ENCODE peak calls at places on chromosome 10, in seven cellular contexts. I, X, U, N, H, Y and P are unnamed samples. For H3K4me1, the result is how much of the 10 kb centered on the place peaks cover.

GRCh38 chr10:103493911-103494877 is 689 bp downstream of the NEURL1 start:
- DNase-seq in I (no peak), X (no peak), U (no peak), N (no peak), H (peak), Y (no peak), P (no peak)

GRCh38 chr10:48498940-48499510 is 105.8 kb downstream of the ARHGAP22 start:
- DNase-seq in I (no peak), X (no peak), U (no peak), N (no peak), H (no peak), Y (no peak), P (no peak)

GRCh38 chr10:101451589-101452190 is 97.7 kb downstream of the BTRC start:
- DNase-seq in I (no peak), X (no peak), U (no peak), N (no peak), H (no peak), Y (no peak), P (no peak)

GRCh38 chr10:102335184-102335583 is 60.3 kb upstream of the NFKB2 start:
- DNase-seq in I (no peak), X (no peak), U (peak), N (no peak), H (no peak), Y (no peak), P (peak)

GRCh38 chr10:119663866-119664698 is 12.9 kb downstream of the BAG3 start:
- DNase-seq in I (no peak), X (peak), U (no peak), N (no peak), H (no peak), Y (no peak), P (no peak)

GRCh38 chr10:30000802-30001571 is 58.4 kb downstream of the JCAD start:
- DNase-seq in I (peak), X (peak), U (peak), N (no peak), H (no peak), Y (no peak), P (no peak)

GRCh38 chr10:97250952-97251351 is 41.5 kb downstream of the ARHGAP19 start:
- DNase-seq in I (no peak), X (no peak), U (no peak), N (no peak), H (no peak), Y (no peak), P (no peak)

GRCh38 chr10:84908491-84908890 is 580.1 kb downstream of the CCSER2 start:
- DNase-seq in I (no peak), X (no peak), U (no peak), N (no peak), H (no peak), Y (no peak), P (no peak)

GRCh38 chr10:43322769-43323168 is 48.7 kb upstream of the FXYD4 start:
- DNase-seq in I (peak), X (peak), U (peak), N (no peak), H (peak), Y (no peak), P (peak)

GRCh38 chr10:132710036-132710686 is 75.8 kb downstream of the NKX6-2 start:
- DNase-seq in I (no peak), X (no peak), U (no peak), N (no peak), H (no peak), Y (no peak), P (peak)

GRCh38 chr10:25824050-25824449 is 110.0 kb upstream of the MYO3A start:
- DNase-seq in I (no peak), X (no peak), U (no peak), N (no peak), H (no peak), Y (no peak), P (no peak)

GRCh38 chr10:93072713-93073538 is 767 bp upstream of the CYP26A1 start:
- DNase-seq in I (no peak), X (no peak), U (no peak), N (no peak), H (no peak), Y (no peak), P (no peak)

GRCh38 chr10:1519391-1519790 is 217.9 kb downstream of the ADARB2 start:
- DNase-seq in I (no peak), X (no peak), U (no peak), N (no peak), H (no peak), Y (no peak), P (no peak)

GRCh38 chr10:125112697-125113494 is 47.5 kb downstream of the CTBP2 start:
- DNase-seq in I (no peak), X (no peak), U (no peak), N (no peak), H (peak), Y (no peak), P (no peak)

GRCh38 chr10:33005322-33006282 is 47.6 kb upstream of the ITGB1 start:
- DNase-seq in I (peak), X (peak), U (peak), N (peak), H (peak), Y (no peak), P (peak)

GRCh38 chr10:11145498-11145855 is 127.8 kb downstream of the CELF2 start:
- DNase-seq in I (no peak), X (peak), U (no peak), N (peak), H (peak), Y (no peak), P (peak)

GRCh38 chr10:30562787-30563186 is 66.8 kb downstream of the LYZL2 start:
- DNase-seq in I (no peak), X (no peak), U (no peak), N (no peak), H (no peak), Y (no peak), P (no peak)

GRCh38 chr10:71771821-71772617 is 1.3 kb downstream of the VSIR start:
- DNase-seq in I (peak), X (peak), U (peak), N (no peak), H (no peak), Y (no peak), P (peak)

GRCh38 chr10:112700401-112700800 is 249.6 kb upstream of the TCF7L2 start:
- DNase-seq in I (no peak), X (no peak), U (no peak), N (no peak), H (no peak), Y (no peak), P (no peak)

GRCh38 chr10:48496831-48497792 is 107.8 kb downstream of the ARHGAP22 start:
- DNase-seq in I (peak), X (no peak), U (no peak), N (no peak), H (no peak), Y (no peak), P (no peak)

GRCh38 chr10:125005312-125006187 is 63.6 kb downstream of the ZRANB1 start:
- DNase-seq in I (no peak), X (peak), U (no peak), N (no peak), H (no peak), Y (no peak), P (peak)

GRCh38 chr10:16787361-16787791 is 29.8 kb downstream of the RSU1 start:
- DNase-seq in I (no peak), X (no peak), U (no peak), N (no peak), H (no peak), Y (no peak), P (no peak)

GRCh38 chr10:31536297-31536696 is 217.3 kb downstream of the ZEB1 start:
- DNase-seq in I (peak), X (no peak), U (no peak), N (no peak), H (no peak), Y (no peak), P (no peak)

GRCh38 chr10:77355844-77356243 is 281.8 kb downstream of the KCNMA1 start:
- DNase-seq in I (peak), X (no peak), U (no peak), N (no peak), H (no peak), Y (no peak), P (no peak)

GRCh38 chr10:61487506-61487905 is 34.3 kb upstream of the TMEM26 start:
- DNase-seq in I (no peak), X (no peak), U (no peak), N (no peak), H (no peak), Y (no peak), P (no peak)

GRCh38 chr10:78435484-78436222 is 402.0 kb downstream of the RPS24 start:
- DNase-seq in I (peak), X (no peak), U (no peak), N (no peak), H (no peak), Y (no peak), P (no peak)

GRCh38 chr10:12394236-12395033 is 45.1 kb downstream of the CAMK1D start:
- DNase-seq in I (no peak), X (no peak), U (no peak), N (no peak), H (no peak), Y (no peak), P (no peak)

GRCh38 chr10:42971251-42971599 is 105.6 kb upstream of the RET start:
- DNase-seq in I (no peak), X (no peak), U (no peak), N (no peak), H (no peak), Y (no peak), P (no peak)

GRCh38 chr10:32253300-32253699 is 93.7 kb downstream of the EPC1 start:
- DNase-seq in I (no peak), X (peak), U (no peak), N (no peak), H (no peak), Y (no peak), P (no peak)

GRCh38 chr10:101158101-101159058 is 27.3 kb downstream of the TLX1 start:
- DNase-seq in I (no peak), X (no peak), U (no peak), N (no peak), H (no peak), Y (no peak), P (no peak)

GRCh38 chr10:95755511-95756004 is 405 bp upstream of the ENTPD1 start:
- DNase-seq in I (no peak), X (peak), U (peak), N (no peak), H (peak), Y (peak), P (peak)

GRCh38 chr10:93410697-93411348 is 71.3 kb downstream of the MYOF start:
- DNase-seq in I (no peak), X (no peak), U (no peak), N (no peak), H (no peak), Y (no peak), P (no peak)

GRCh38 chr10:19638173-19638872 is 177.9 kb upstream of the PLXDC2 start:
- DNase-seq in I (peak), X (no peak), U (no peak), N (no peak), H (no peak), Y (no peak), P (no peak)

GRCh38 chr10:123166618-123167017 is 12.4 kb downstream of the BUB3 start:
- DNase-seq in I (no peak), X (no peak), U (no peak), N (no peak), H (no peak), Y (no peak), P (no peak)

GRCh38 chr10:86264481-86265231 is 101.9 kb downstream of the GRID1 start:
- DNase-seq in I (no peak), X (no peak), U (no peak), N (no peak), H (no peak), Y (no peak), P (peak)

GRCh38 chr10:80260295-80261243 is 28.9 kb downstream of the MAT1A start:
- DNase-seq in I (peak), X (no peak), U (no peak), N (peak), H (peak), Y (no peak), P (no peak)

GRCh38 chr10:43227911-43228782 is 38.7 kb downstream of the RASGEF1A start:
- DNase-seq in I (no peak), X (peak), U (peak), N (no peak), H (no peak), Y (no peak), P (peak)

GRCh38 chr10:115710136-115710535 is 562.9 kb downstream of the GFRA1 start:
- DNase-seq in I (no peak), X (no peak), U (no peak), N (no peak), H (no peak), Y (no peak), P (no peak)

GRCh38 chr10:49410365-49411074 is 14.6 kb upstream of the DRGX start:
- DNase-seq in I (no peak), X (no peak), U (no peak), N (no peak), H (no peak), Y (no peak), P (no peak)

GRCh38 chr10:52778511-52779392 is 6.2 kb upstream of the MBL2 start:
- DNase-seq in I (peak), X (no peak), U (no peak), N (peak), H (peak), Y (no peak), P (no peak)
- TF ChIP-seq CTCF in I (peak), X (no peak), U (no peak), N (peak), H (peak), Y (no peak), P (peak)

DNA sequence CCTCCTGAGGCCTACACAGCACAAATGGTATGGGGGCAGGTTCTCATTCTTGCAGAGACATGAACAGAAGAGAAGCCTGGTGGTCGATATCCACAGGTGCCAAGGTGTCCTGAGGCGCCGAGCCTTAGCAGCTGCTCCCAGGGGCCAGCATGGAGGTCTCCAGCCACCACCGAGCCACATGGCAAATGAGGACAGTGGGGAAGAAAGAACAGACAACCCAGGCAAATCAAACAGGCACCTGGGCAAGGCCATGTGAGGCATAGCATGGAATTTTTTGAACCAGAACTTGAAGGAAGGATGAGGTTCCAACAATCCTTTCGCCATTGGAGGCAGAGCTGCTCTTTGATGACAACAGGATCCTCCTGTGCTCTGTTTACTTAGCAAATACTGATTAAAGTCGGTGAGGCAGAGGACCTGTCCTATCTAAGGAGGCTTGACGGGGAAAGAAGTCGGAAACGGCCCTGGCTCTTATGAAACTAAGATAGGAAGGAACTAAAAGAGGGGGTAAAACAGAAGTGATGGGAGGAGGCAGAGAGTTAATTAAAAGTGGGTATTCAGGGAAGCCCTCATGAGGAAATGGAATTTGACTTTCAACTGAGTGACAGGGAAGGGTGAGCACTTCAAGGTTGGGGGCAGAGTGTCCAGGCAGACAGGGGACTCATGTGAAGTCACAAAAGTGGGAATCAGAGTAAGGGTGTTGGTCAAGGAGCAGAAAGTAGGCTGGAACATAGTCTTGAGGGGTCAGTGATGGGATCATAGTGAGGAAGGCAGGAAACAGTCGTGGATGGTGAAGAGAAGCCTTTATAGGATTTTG is 8.6 kb upstream of the CALML3 start:
- DNase-seq in I (no peak), X (no peak), U (no peak), N (no peak), H (no peak), Y (no peak), P (no peak)
- H3K4me1 ChIP-seq in I (under half), X (under half), U (under half), N (under half), H (under half), Y (under half), P (under half)

GRCh38 chr10:73854310-73854709 is 20.0 kb downstream of the CAMK2G start:
- DNase-seq in I (no peak), X (peak), U (no peak), N (no peak), H (no peak), Y (no peak), P (no peak)

GRCh38 chr10:73857446-73857845 is 16.9 kb downstream of the CAMK2G start:
- DNase-seq in I (no peak), X (no peak), U (no peak), N (no peak), H (no peak), Y (peak), P (no peak)

GRCh38 chr10:73858013-73858708 is 16.2 kb downstream of the CAMK2G start:
- DNase-seq in I (no peak), X (no peak), U (no peak), N (no peak), H (no peak), Y (no peak), P (no peak)

GRCh38 chr10:73855413-73855812 is 18.9 kb downstream of the CAMK2G start:
- DNase-seq in I (no peak), X (peak), U (no peak), N (no peak), H (no peak), Y (no peak), P (no peak)

DNA sequence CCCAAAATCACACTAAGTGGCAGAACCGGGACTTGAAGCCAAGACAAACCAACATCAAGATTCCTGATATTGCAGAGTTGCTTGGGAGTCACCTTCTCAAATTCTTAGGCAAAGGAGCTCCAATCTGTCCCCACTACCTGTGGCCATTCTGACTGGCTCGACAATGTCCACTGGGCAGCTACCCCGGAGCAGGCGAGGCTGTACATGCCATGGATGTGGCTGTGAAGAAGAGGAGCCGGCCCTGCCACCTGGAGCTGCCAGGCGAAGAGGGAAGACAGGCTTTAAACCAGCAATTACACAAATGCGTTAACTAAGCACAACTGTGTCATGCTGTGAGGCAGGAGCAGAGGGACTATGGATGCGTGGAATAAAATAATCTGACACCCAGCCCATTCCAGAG is 18.1 kb downstream of the CAMK2G start:
- DNase-seq in I (no peak), X (no peak), U (no peak), N (no peak), H (no peak), Y (no peak), P (no peak)
- H3K27ac ChIP-seq in I (no peak), X (peak), U (peak), N (no peak), H (no peak), Y (no peak), P (no peak)

GRCh38 chr10:35265435-35265834 is 70.9 kb upstream of the CCNY start:
- DNase-seq in I (peak), X (no peak), U (no peak), N (no peak), H (no peak), Y (no peak), P (no peak)

GRCh38 chr10:35271086-35271834 is 65.0 kb upstream of the CCNY start:
- DNase-seq in I (no peak), X (no peak), U (no peak), N (no peak), H (peak), Y (no peak), P (no peak)

GRCh38 chr10:35268323-35268722 is 68.0 kb upstream of the CCNY start:
- DNase-seq in I (no peak), X (no peak), U (no peak), N (no peak), H (no peak), Y (no peak), P (no peak)

GRCh38 chr10:35270100-35270499 is 66.2 kb upstream of the CCNY start:
- DNase-seq in I (no peak), X (no peak), U (no peak), N (no peak), H (no peak), Y (no peak), P (no peak)

GRCh38 chr10:35268791-35269257 is 67.5 kb upstream of the CCNY start:
- DNase-seq in I (no peak), X (no peak), U (no peak), N (no peak), H (no peak), Y (no peak), P (no peak)
- TF ChIP-seq CTCF in I (no peak), X (no peak), U (no peak), N (no peak), H (no peak), Y (no peak), P (no peak)

GRCh38 chr10:63258920-63259678 is 126.0 kb downstream of the NRBF2 start:
- DNase-seq in I (peak), X (no peak), U (no peak), N (no peak), H (no peak), Y (no peak), P (no peak)

GRCh38 chr10:63261496-63261895 is 128.4 kb downstream of the NRBF2 start:
- DNase-seq in I (no peak), X (no peak), U (no peak), N (no peak), H (no peak), Y (no peak), P (no peak)

GRCh38 chr10:63260860-63261251 is 127.7 kb downstream of the NRBF2 start:
- DNase-seq in I (no peak), X (no peak), U (no peak), N (peak), H (no peak), Y (no peak), P (no peak)

GRCh38 chr10:63262674-63263073 is 129.5 kb downstream of the NRBF2 start:
- DNase-seq in I (no peak), X (no peak), U (no peak), N (peak), H (no peak), Y (no peak), P (no peak)

DNA sequence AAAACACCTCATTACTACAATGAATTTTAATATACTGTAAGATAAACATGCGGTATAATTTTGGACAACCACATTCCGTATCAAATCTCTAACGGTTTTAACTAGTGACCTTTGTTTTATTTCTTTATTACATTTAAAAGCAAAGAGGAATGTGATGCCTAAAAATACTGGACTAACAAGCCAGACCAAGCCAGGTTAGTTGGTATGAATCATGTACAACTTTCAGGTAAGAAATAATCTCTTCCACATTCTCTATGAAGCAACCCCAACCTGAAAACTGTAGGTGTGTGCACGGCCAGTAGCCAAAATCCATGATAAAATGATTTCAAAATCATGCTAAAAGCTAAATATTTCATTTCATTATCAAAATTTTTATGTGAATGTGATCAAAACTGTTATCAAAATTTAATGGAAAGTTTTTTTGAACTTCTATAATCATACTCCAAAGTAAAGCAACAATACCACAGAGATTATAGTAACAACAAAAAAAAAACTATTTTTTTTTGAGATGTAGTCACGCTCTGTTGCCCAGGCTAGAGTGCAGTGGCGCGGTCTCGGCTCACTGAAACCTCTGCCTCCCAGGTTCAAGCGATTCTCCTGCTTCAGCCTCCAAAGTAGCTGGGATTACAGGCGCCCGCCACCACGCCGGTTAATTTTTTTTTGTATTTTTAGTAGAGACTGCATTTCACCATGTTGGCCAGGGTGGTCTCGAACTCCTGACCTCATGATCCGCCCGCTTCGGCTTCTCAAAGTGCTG is 127.2 kb downstream of the NRBF2 start:
- DNase-seq in I (no peak), X (no peak), U (no peak), N (no peak), H (no peak), Y (no peak), P (no peak)
- H3K4me1 ChIP-seq in I (under half), X (half or more), U (half or more), N (half or more), H (under half), Y (under half), P (half or more)